ENCODE peak calls at places on chromosome 17, in nine cellular contexts. One of them, this sample, is unnamed.
A peak's percentile ranks its signal among the peaks of the same experiment; 100 is the strongest.

GRCh38 chr17:888998-889401 is 90.6 kb downstream of the NXN start:
- DNase-seq in sigmoid colon: no peak
- DNase-seq in tibial nerve: no peak
- DNase-seq in upper lobe of left lung: no peak
- DNase-seq in GM12878: peak; percentile 24
- DNase-seq in K562: no peak
- DNase-seq in A549: no peak
- DNase-seq in stomach: no peak
- DNase-seq in suprapubic skin: no peak
- DNase-seq in this sample: no peak

GRCh38 chr17:48062273-48062672 is 14.1 kb downstream of the NFE2L1 start:
- DNase-seq in sigmoid colon: no peak
- DNase-seq in tibial nerve: no peak
- DNase-seq in upper lobe of left lung: no peak
- DNase-seq in GM12878: no peak
- DNase-seq in K562: no peak
- DNase-seq in A549: no peak
- DNase-seq in stomach: no peak
- DNase-seq in suprapubic skin: no peak
- DNase-seq in this sample: no peak

GRCh38 chr17:34358631-34359030 is 2.4 kb downstream of the CCL13 start:
- DNase-seq in sigmoid colon: no peak
- DNase-seq in tibial nerve: no peak
- DNase-seq in upper lobe of left lung: no peak
- DNase-seq in GM12878: no peak
- DNase-seq in K562: no peak
- DNase-seq in A549: no peak
- DNase-seq in stomach: no peak
- DNase-seq in suprapubic skin: no peak
- DNase-seq in this sample: no peak

GRCh38 chr17:78173025-78173715 is 4.8 kb downstream of the SYNGR2 start:
- DNase-seq in sigmoid colon: no peak
- DNase-seq in tibial nerve: no peak
- DNase-seq in upper lobe of left lung: no peak
- DNase-seq in GM12878: peak; percentile 66
- DNase-seq in K562: no peak
- DNase-seq in A549: no peak
- DNase-seq in stomach: no peak
- DNase-seq in suprapubic skin: no peak
- DNase-seq in this sample: peak; percentile 68

GRCh38 chr17:6107791-6108190 is 37.6 kb downstream of the WSCD1 start:
- DNase-seq in sigmoid colon: no peak
- DNase-seq in tibial nerve: no peak
- DNase-seq in upper lobe of left lung: no peak
- DNase-seq in GM12878: no peak
- DNase-seq in K562: no peak
- DNase-seq in A549: no peak
- DNase-seq in stomach: no peak
- DNase-seq in suprapubic skin: no peak
- DNase-seq in this sample: peak; percentile 4

GRCh38 chr17:63622571-63623390 is 564 bp downstream of the MAP3K3 start:
- DNase-seq in sigmoid colon: peak; percentile 86
- DNase-seq in tibial nerve: peak; percentile 37
- DNase-seq in upper lobe of left lung: peak; percentile 95
- DNase-seq in GM12878: no peak
- DNase-seq in K562: peak; percentile 76
- DNase-seq in A549: peak; percentile 88
- DNase-seq in stomach: peak; percentile 80
- DNase-seq in suprapubic skin: peak; percentile 90
- DNase-seq in this sample: peak; percentile 76

GRCh38 chr17:7213895-7214299 is 5.7 kb downstream of the DLG4 start:
- DNase-seq in sigmoid colon: peak; percentile 92
- DNase-seq in tibial nerve: peak; percentile 55
- DNase-seq in upper lobe of left lung: no peak
- DNase-seq in GM12878: no peak
- DNase-seq in K562: peak; percentile 66
- DNase-seq in A549: peak; percentile 94
- DNase-seq in stomach: peak; percentile 71
- DNase-seq in suprapubic skin: no peak
- DNase-seq in this sample: peak; percentile 79

GRCh38 chr17:77722366-77722765 is 236.1 kb upstream of the TNRC6C start:
- DNase-seq in sigmoid colon: no peak
- DNase-seq in tibial nerve: no peak
- DNase-seq in upper lobe of left lung: no peak
- DNase-seq in GM12878: no peak
- DNase-seq in K562: no peak
- DNase-seq in A549: no peak
- DNase-seq in stomach: no peak
- DNase-seq in suprapubic skin: no peak
- DNase-seq in this sample: no peak

GRCh38 chr17:65514082-65514481 is 47.4 kb downstream of the AXIN2 start:
- DNase-seq in sigmoid colon: peak; percentile 2
- DNase-seq in tibial nerve: no peak
- DNase-seq in upper lobe of left lung: no peak
- DNase-seq in GM12878: no peak
- DNase-seq in K562: no peak
- DNase-seq in A549: no peak
- DNase-seq in stomach: no peak
- DNase-seq in suprapubic skin: peak; percentile 31
- DNase-seq in this sample: no peak

GRCh38 chr17:15210247-15210646 is 54.9 kb downstream of the PMP22 start:
- DNase-seq in sigmoid colon: no peak
- DNase-seq in tibial nerve: no peak
- DNase-seq in upper lobe of left lung: no peak
- DNase-seq in GM12878: no peak
- DNase-seq in K562: no peak
- DNase-seq in A549: no peak
- DNase-seq in stomach: no peak
- DNase-seq in suprapubic skin: no peak
- DNase-seq in this sample: no peak

DNA sequence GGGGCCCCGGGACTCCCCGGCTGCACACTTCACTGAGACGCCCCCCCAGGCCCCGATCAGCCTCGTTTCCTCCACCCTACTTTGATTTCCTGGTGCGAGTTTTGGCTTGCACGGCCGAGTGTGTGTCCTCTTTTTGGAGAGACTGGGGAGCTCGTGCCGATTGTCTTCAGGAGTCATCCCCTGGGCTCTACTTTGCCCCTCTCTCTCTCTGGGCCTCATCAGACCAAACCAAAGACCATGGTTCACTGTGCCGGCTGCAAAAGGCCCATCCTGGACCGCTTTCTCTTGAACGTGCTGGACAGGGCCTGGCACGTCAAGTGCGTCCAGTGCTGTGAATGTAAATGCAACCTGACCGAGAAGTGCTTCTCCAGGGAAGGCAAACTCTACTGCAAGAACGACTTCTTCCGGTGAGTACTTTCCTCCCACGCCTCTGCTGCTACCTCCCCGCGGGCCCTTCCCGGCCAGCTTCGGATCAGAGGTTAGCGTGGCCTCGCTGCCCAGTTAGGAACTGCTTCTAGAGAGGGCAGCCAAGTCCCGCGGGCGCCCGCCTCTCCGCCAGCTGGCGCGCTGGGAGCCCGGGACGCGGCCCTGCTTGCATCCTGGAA is 788 bp downstream of the LHX1 start:
- DNase-seq in sigmoid colon: no peak
- DNase-seq in tibial nerve: no peak
- DNase-seq in upper lobe of left lung: peak; percentile 84
- DNase-seq in GM12878: no peak
- DNase-seq in K562: peak; percentile 37
- DNase-seq in A549: no peak
- DNase-seq in stomach: no peak
- DNase-seq in suprapubic skin: no peak
- DNase-seq in this sample: no peak
- H3K4me3 ChIP-seq in sigmoid colon: no peak overlapping the region
- H3K4me3 ChIP-seq in tibial nerve: no peak overlapping the region
- H3K4me3 ChIP-seq in upper lobe of left lung: no peak overlapping the region
- H3K4me3 ChIP-seq in GM12878: no peak overlapping the region
- H3K4me3 ChIP-seq in K562: no peak overlapping the region
- H3K4me3 ChIP-seq in A549: no peak overlapping the region
- H3K4me3 ChIP-seq in stomach: peak overlapping the region; percentile 39
- H3K4me3 ChIP-seq in suprapubic skin: peak overlapping the region; percentile 20
- H3K4me3 ChIP-seq in this sample: peak overlapping the region; percentile 23

DNA sequence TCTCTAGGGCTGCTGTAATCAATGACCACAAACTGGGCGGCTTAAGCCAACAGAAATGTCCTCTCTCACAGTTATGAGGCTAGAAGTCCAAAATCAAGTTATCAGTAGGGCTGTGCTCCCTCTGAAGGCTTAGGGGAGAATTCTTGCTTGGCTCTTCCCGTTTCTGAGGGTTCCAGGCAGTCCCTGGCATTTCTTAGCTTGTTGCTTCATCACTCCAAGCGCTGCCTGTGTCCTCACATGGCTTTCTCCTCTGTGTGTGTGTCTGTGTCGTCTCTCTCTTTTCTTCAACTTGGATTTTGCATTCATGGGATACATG is 13.7 kb upstream of the CDC42EP4 start:
- DNase-seq in sigmoid colon: peak; percentile 83
- DNase-seq in tibial nerve: peak; percentile 62
- DNase-seq in upper lobe of left lung: no peak
- DNase-seq in GM12878: no peak
- DNase-seq in K562: no peak
- DNase-seq in A549: no peak
- DNase-seq in stomach: no peak
- DNase-seq in suprapubic skin: peak; percentile 79
- DNase-seq in this sample: no peak
- TF ChIP-seq EP300 in sigmoid colon: no peak
- TF ChIP-seq EP300 in tibial nerve: peak; percentile 85
- TF ChIP-seq EP300 in upper lobe of left lung: peak; percentile 5
- TF ChIP-seq EP300 in GM12878: no peak
- TF ChIP-seq EP300 in K562: no peak
- TF ChIP-seq EP300 in A549: no peak
- TF ChIP-seq EP300 in stomach: peak; percentile 32
- TF ChIP-seq EP300 in suprapubic skin: no peak
- TF ChIP-seq EP300 in this sample: no peak

GRCh38 chr17:75843577-75844529 is at the start of gene UNC13D:
- DNase-seq in sigmoid colon: peak; percentile 66
- DNase-seq in tibial nerve: no peak
- DNase-seq in upper lobe of left lung: peak; percentile 88
- DNase-seq in GM12878: no peak
- DNase-seq in K562: peak; percentile 81
- DNase-seq in A549: no peak
- DNase-seq in stomach: peak; percentile 58
- DNase-seq in suprapubic skin: peak; percentile 82
- DNase-seq in this sample: peak; percentile 55
- H3K4me3 ChIP-seq in sigmoid colon: no peak within 1 kb of the TSS
- H3K4me3 ChIP-seq in tibial nerve: peak within 1 kb of the TSS; percentile 36
- H3K4me3 ChIP-seq in upper lobe of left lung: peak within 1 kb of the TSS; percentile 50
- H3K4me3 ChIP-seq in GM12878: peak within 1 kb of the TSS; percentile 77
- H3K4me3 ChIP-seq in K562: peak within 1 kb of the TSS; percentile 69
- H3K4me3 ChIP-seq in A549: peak within 1 kb of the TSS; percentile 5
- H3K4me3 ChIP-seq in stomach: peak within 1 kb of the TSS; percentile 43
- H3K4me3 ChIP-seq in suprapubic skin: peak within 1 kb of the TSS; percentile 37
- H3K4me3 ChIP-seq in this sample: peak within 1 kb of the TSS; percentile 32

DNA sequence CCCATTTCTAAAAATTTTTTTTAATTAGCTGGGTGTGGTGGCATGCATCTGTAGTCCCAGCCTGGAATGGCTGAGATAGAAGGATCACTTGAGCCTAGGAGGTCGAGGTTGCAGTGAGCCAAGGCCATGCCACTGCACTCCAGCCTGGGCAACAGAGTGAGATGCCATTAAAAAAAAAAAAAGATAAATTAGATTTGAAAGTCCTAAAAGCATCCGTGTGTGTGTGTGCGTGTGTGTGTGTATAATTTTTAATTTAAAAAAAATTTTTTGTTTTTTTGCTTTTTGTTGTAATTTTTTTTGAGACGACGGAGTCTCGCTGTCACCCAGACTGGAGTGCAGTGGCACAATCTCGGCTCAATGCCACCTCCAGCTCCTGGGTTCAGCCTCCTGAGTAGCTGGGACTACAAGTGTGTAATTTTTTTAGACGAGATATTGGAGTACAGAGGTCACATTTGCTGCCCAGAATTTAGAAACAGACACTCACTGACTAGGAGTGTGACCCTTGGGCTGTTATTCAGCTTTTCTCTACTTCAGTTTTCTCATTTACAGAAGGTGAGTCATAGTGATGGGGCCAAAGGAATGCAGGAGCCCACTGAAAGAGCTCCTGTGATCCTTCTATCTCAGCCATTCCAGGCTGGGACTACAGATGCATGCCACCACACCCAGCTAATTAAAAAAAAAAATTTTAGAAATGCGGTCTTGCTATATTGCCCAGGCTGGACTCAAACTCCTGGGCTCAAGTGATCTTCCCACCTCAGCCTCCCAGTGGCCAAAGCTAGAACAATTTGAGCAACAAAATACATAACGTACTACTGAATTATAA is 25.5 kb upstream of the TBX4 start:
- DNase-seq in sigmoid colon: no peak
- DNase-seq in tibial nerve: no peak
- DNase-seq in upper lobe of left lung: no peak
- DNase-seq in GM12878: no peak
- DNase-seq in K562: no peak
- DNase-seq in A549: peak; percentile 63
- DNase-seq in stomach: no peak
- DNase-seq in suprapubic skin: no peak
- DNase-seq in this sample: no peak
- TF ChIP-seq EP300 in sigmoid colon: no peak
- TF ChIP-seq EP300 in tibial nerve: no peak
- TF ChIP-seq EP300 in upper lobe of left lung: no peak
- TF ChIP-seq EP300 in GM12878: no peak
- TF ChIP-seq EP300 in K562: no peak
- TF ChIP-seq EP300 in A549: peak; percentile 13
- TF ChIP-seq EP300 in stomach: no peak
- TF ChIP-seq EP300 in suprapubic skin: no peak
- TF ChIP-seq EP300 in this sample: no peak

GRCh38 chr17:27807567-27808470 is 7.5 kb upstream of the NOS2 start:
- DNase-seq in sigmoid colon: no peak
- DNase-seq in tibial nerve: no peak
- DNase-seq in upper lobe of left lung: no peak
- DNase-seq in GM12878: peak; percentile 83
- DNase-seq in K562: no peak
- DNase-seq in A549: no peak
- DNase-seq in stomach: peak; percentile 49
- DNase-seq in suprapubic skin: peak; percentile 69
- DNase-seq in this sample: peak; percentile 74
- H3K4me3 ChIP-seq in sigmoid colon: no peak overlapping the region
- H3K4me3 ChIP-seq in tibial nerve: peak overlapping the region; percentile 7
- H3K4me3 ChIP-seq in upper lobe of left lung: peak overlapping the region; percentile 17
- H3K4me3 ChIP-seq in GM12878: peak overlapping the region; percentile 40
- H3K4me3 ChIP-seq in K562: no peak overlapping the region
- H3K4me3 ChIP-seq in A549: no peak overlapping the region
- H3K4me3 ChIP-seq in stomach: no peak overlapping the region
- H3K4me3 ChIP-seq in suprapubic skin: no peak overlapping the region
- H3K4me3 ChIP-seq in this sample: no peak overlapping the region

DNA sequence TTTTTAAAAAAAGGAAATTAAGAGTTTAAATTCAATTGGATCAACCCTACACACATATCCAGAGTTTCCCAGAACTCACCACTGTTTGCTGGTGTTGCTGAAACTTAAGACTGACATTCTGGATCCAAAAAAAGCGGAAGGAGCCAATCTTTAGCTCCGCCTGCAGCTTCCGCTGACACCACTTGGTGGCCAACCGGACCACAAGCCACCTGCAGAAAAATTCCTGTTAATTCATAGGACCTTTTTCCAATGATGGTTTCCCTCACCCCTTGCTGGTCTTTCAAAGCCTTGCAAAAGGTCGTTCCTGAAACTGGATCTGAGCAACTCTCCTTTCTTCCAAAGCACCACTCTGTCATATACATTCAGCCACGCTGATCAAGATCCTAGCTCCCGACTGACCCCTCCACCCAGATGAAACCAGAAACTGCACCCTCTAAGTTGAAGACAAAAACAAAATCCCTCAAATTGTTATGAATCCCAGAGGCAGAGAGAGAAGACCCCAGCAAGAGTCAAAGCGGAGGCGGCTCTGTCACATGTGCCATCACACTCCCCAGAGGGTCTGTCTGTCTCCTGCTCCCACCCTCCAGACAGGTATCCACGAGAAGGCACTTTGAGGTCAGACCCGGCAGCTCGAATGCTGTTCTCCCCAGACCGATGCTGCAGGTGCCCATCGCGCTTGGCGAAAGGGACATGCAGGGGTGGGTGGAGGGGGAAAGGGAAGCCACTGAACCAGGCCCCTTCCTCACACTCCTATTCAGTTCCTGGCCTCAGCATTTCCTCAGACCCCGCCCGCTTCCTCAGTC is 778 bp downstream of the BLTP2 start:
- DNase-seq in sigmoid colon: peak; percentile 69
- DNase-seq in tibial nerve: peak; percentile 33
- DNase-seq in upper lobe of left lung: no peak
- DNase-seq in GM12878: no peak
- DNase-seq in K562: peak; percentile 70
- DNase-seq in A549: peak; percentile 83
- DNase-seq in stomach: peak; percentile 59
- DNase-seq in suprapubic skin: no peak
- DNase-seq in this sample: peak; percentile 59
- TF ChIP-seq EP300 in sigmoid colon: no peak
- TF ChIP-seq EP300 in tibial nerve: no peak
- TF ChIP-seq EP300 in upper lobe of left lung: no peak
- TF ChIP-seq EP300 in GM12878: no peak
- TF ChIP-seq EP300 in K562: peak; percentile 31
- TF ChIP-seq EP300 in A549: no peak
- TF ChIP-seq EP300 in stomach: no peak
- TF ChIP-seq EP300 in suprapubic skin: no peak
- TF ChIP-seq EP300 in this sample: no peak

This sample was measured in transverse colon.